ENCODE peak calls at places on chromosome 6, in four cellular contexts. Y is T follicular helper cell; M is stimulated activated naive B cell treated with anti-CD40 and anti-IgM and Interleukin-4, amounts not matched to agents 10 μg/mL and 1 μg/mL and 100 μg/mL, for 72 hours; O is NCI-H1417. P is an unnamed sample.

GRCh38 chr6:54059683-54060082 is 51.6 kb upstream of the MLIP start:
- DNase-seq in M (no peak), O (no peak), Y (no peak), P (no peak)

GRCh38 chr6:148711833-148712653 is 34.8 kb upstream of the UST start:
- DNase-seq in M (no peak), Y (no peak), O (no peak), P (no peak)

GRCh38 chr6:156778615-156779205 is 1.5 kb downstream of the ARID1B start:
- DNase-seq in O (peak; percentile 85), Y (peak; percentile 34), M (peak; percentile 48), P (peak; percentile 54)

GRCh38 chr6:54935739-54936138 is 89.2 kb downstream of the FAM83B start:
- DNase-seq in M (no peak), Y (no peak), O (no peak), P (no peak)

GRCh38 chr6:127484207-127484858 is 25.1 kb upstream of the KIAA0408 start:
- DNase-seq in Y (no peak), O (no peak), M (no peak), P (no peak)

GRCh38 chr6:15444081-15444731 is 198.3 kb downstream of the JARID2 start:
- DNase-seq in O (peak; percentile 10), M (no peak), Y (no peak), P (peak; percentile 59)

GRCh38 chr6:56736804-56737203 is 94.1 kb upstream of the DST start:
- DNase-seq in Y (no peak), M (no peak), O (no peak), P (no peak)

GRCh38 chr6:9397981-9398559 is 962.7 kb upstream of the SLC35B3 start:
- DNase-seq in O (peak; percentile 93), Y (no peak), M (no peak), P (no peak)

GRCh38 chr6:167672738-167673137 is 154.0 kb upstream of the AFDN start:
- DNase-seq in M (no peak), Y (no peak), O (no peak), P (no peak)

GRCh38 chr6:25026723-25027122 is 91.0 kb upstream of the RIPOR2 start:
- DNase-seq in Y (no peak), M (no peak), O (peak; percentile 74), P (no peak)

GRCh38 chr6:112434896-112435295 is 87.8 kb downstream of the RFPL4B start:
- DNase-seq in Y (no peak), M (no peak), O (no peak), P (no peak)

GRCh38 chr6:27138837-27139752 is 108.4 kb upstream of the PRSS16 start:
- DNase-seq in O (peak; percentile 87), M (peak; percentile 79), Y (peak; percentile 32), P (peak; percentile 59)

GRCh38 chr6:84536914-84537638 is 227.3 kb downstream of the TBX18 start:
- DNase-seq in M (no peak), O (peak; percentile 6), Y (no peak), P (no peak)

GRCh38 chr6:19492631-19493030 is 344.5 kb upstream of the ID4 start:
- DNase-seq in O (peak; percentile 32), M (no peak), Y (no peak), P (no peak)

GRCh38 chr6:170153436-170154319 is 137.2 kb downstream of the DLL1 start:
- DNase-seq in Y (no peak), M (no peak), O (no peak), P (no peak)

GRCh38 chr6:139161169-139161568 is 26.3 kb downstream of the HECA start:
- DNase-seq in Y (peak; percentile 82), O (peak; percentile 40), M (no peak), P (no peak)

GRCh38 chr6:17381429-17382147 is 11.8 kb upstream of the CAP2 start:
- DNase-seq in Y (no peak), O (no peak), M (no peak), P (peak; percentile 50)

GRCh38 chr6:164911151-164911550 is 398.3 kb downstream of the C6orf118 start:
- DNase-seq in O (no peak), M (no peak), Y (no peak), P (no peak)

GRCh38 chr6:142605922-142606321 is 304.1 kb downstream of the ADGRG6 start:
- DNase-seq in O (no peak), Y (no peak), M (no peak), P (no peak)

GRCh38 chr6:157898169-157898568 is 75.1 kb downstream of the SNX9 start:
- DNase-seq in Y (no peak), M (no peak), O (no peak), P (peak; percentile 84)

GRCh38 chr6:83226517-83226916 is 33.4 kb downstream of the RWDD2A start:
- DNase-seq in M (no peak), O (no peak), Y (no peak), P (no peak)

GRCh38 chr6:113763883-113764282 is 93.3 kb upstream of the MARCKS start:
- DNase-seq in O (no peak), Y (no peak), M (no peak), P (no peak)

GRCh38 chr6:118896339-118897136 is 2.6 kb downstream of the ASF1A start:
- DNase-seq in O (peak; percentile 40), Y (no peak), M (no peak), P (no peak)

GRCh38 chr6:162907876-162908481 is 180.2 kb downstream of the PACRG start:
- DNase-seq in O (peak; percentile 8), M (no peak), Y (no peak), P (no peak)

GRCh38 chr6:154619183-154619582 is 108.7 kb upstream of the CNKSR3 start:
- DNase-seq in Y (no peak), M (no peak), O (no peak), P (no peak)